ENCODE peak calls at places on chromosomes 1 and 21, in ten cellular contexts. F is WTC11; H is astrocyte of the hippocampus; M is body of pancreas; K is stimulated activated CD4-positive, alpha-beta T cell treated with anti-CD3 and anti-CD28 coated beads, Interleukin-15, amount 100 ng/mL, for 1 hour; A is HTR-8/SVneo; Q is brain microvascular endothelial cell; I is glutamatergic neuron; P is Panc1; S is Calu3. B is an unnamed sample.

GRCh38 chr1:116461723-116462122 is 88.7 kb downstream of the ATP1A1 start:
- DNase-seq in S (no peak), K (no peak), P (no peak), M (no peak), F (no peak), I (no peak), A (no peak), Q (no peak), H (no peak), B (no peak)

GRCh38 chr1:38788285-38788684 is 71.3 kb downstream of the RRAGC start:
- DNase-seq in K (no peak), F (no peak), M (no peak), H (no peak), P (no peak), I (no peak), Q (no peak), S (no peak), A (no peak), B (no peak)

GRCh38 chr1:64484651-64485050 is 14.7 kb downstream of the CACHD1 start:
- DNase-seq in F (no peak), K (no peak), M (no peak), H (peak; percentile 79), P (peak; percentile 45), S (no peak), I (no peak), A (no peak), Q (no peak), B (no peak)

GRCh38 chr1:80392529-80392928 is 1386.0 kb upstream of the ADGRL4 start:
- DNase-seq in Q (peak; percentile 24), H (no peak), P (no peak), I (no peak), S (peak; percentile 1), A (no peak), F (no peak), M (no peak), K (no peak), B (no peak)

GRCh38 chr1:197683895-197684553 is 91.3 kb downstream of the DENND1B start:
- DNase-seq in A (peak; percentile 9), M (no peak), K (no peak), Q (no peak), H (peak; percentile 48), F (no peak), I (no peak), S (no peak), P (no peak), B (no peak)

GRCh38 chr1:180567664-180568063 is 8.9 kb downstream of the OVAAL start:
- DNase-seq in M (no peak), F (no peak), I (no peak), S (no peak), Q (no peak), A (no peak), P (no peak), H (no peak), K (no peak), B (no peak)

GRCh38 chr1:25675729-25676476 is 59.3 kb downstream of the MAN1C1 start:
- DNase-seq in P (no peak), K (peak; percentile 32), H (no peak), I (no peak), F (no peak), S (no peak), M (no peak), A (no peak), Q (no peak), B (no peak)

GRCh38 chr1:25757846-25758185 is 42.2 kb upstream of the SELENON start:
- DNase-seq in F (no peak), I (no peak), S (no peak), M (no peak), Q (no peak), P (no peak), H (no peak), A (no peak), K (no peak), B (no peak)

GRCh38 chr1:36199934-36200741 is 24.1 kb upstream of the THRAP3 start:
- DNase-seq in H (peak; percentile 66), I (no peak), M (peak; percentile 61), Q (no peak), A (no peak), K (no peak), S (peak; percentile 55), F (no peak), P (no peak), B (no peak)

GRCh38 chr1:34806396-34806795 is 13.6 kb downstream of the GJA4 start:
- DNase-seq in I (no peak), K (no peak), F (no peak), P (no peak), A (no peak), M (no peak), S (no peak), H (peak; percentile 68), Q (peak; percentile 20), B (no peak)

GRCh38 chr21:35932232-35932911 is 128.0 kb downstream of the SETD4 start:
- DNase-seq in P (no peak), Q (peak; percentile 84), F (no peak), A (peak; percentile 59), S (no peak), K (no peak), I (no peak), M (peak; percentile 24), H (peak; percentile 65), B (peak; percentile 58)

GRCh38 chr1:204751883-204752687 is 66.5 kb upstream of the LRRN2 start:
- DNase-seq in P (no peak), A (no peak), K (no peak), S (peak; percentile 85), M (peak; percentile 17), H (no peak), Q (no peak), F (peak; percentile 73), I (no peak), B (peak; percentile 65)

GRCh38 chr1:219279017-219279770 is 105.5 kb downstream of the LYPLAL1 start:
- DNase-seq in K (no peak), A (peak; percentile 14), I (no peak), Q (peak; percentile 58), M (no peak), S (peak; percentile 7), H (peak; percentile 46), F (no peak), P (no peak), B (no peak)

GRCh38 chr21:41877901-41878830 is 978 bp downstream of the PRDM15 start:
- DNase-seq in H (peak; percentile 67), M (peak; percentile 64), Q (peak; percentile 51), S (peak; percentile 39), F (peak; percentile 31), K (peak; percentile 16), P (no peak), A (peak; percentile 14), I (peak; percentile 44), B (no peak)

GRCh38 chr1:204249736-204250427 is 36.1 kb upstream of the GOLT1A start:
- DNase-seq in P (no peak), S (no peak), M (no peak), A (no peak), K (no peak), I (no peak), Q (no peak), H (no peak), F (no peak), B (no peak)

GRCh38 chr1:78831731-78832360 is 174.7 kb downstream of the ADGRL4 start:
- DNase-seq in P (no peak), F (no peak), S (peak; percentile 60), K (no peak), H (peak; percentile 93), I (no peak), Q (peak; percentile 90), A (peak; percentile 52), M (no peak), B (no peak)

GRCh38 chr1:147541672-147542548 is 609 bp downstream of the BCL9 start:
- DNase-seq in A (peak; percentile 3), F (peak; percentile 64), K (no peak), Q (peak; percentile 44), P (no peak), S (peak; percentile 45), M (peak; percentile 58), I (peak; percentile 61), H (no peak), B (peak; percentile 59)

GRCh38 chr1:199684686-199685273 is 342.7 kb upstream of the NR5A2 start:
- DNase-seq in P (peak; percentile 61), K (no peak), M (peak; percentile 61), I (no peak), Q (peak; percentile 71), H (peak; percentile 82), S (peak; percentile 63), A (peak; percentile 49), F (no peak), B (peak; percentile 9)

GRCh38 chr1:220213381-220213983 is 58.8 kb downstream of the RAB3GAP2 start:
- DNase-seq in M (no peak), A (no peak), P (no peak), F (no peak), Q (no peak), S (no peak), K (no peak), I (no peak), H (no peak), B (no peak)

GRCh38 chr1:220680085-220680687 is 10.0 kb upstream of the C1orf115 start:
- DNase-seq in M (peak; percentile 41), P (peak; percentile 41), F (no peak), I (peak; percentile 29), Q (no peak), K (no peak), S (peak; percentile 37), H (peak; percentile 52), A (peak; percentile 54), B (peak; percentile 18)

GRCh38 chr1:215824245-215824644 is 257.1 kb downstream of the KCTD3 start:
- DNase-seq in K (no peak), M (no peak), P (no peak), Q (peak; percentile 1), A (no peak), F (peak; percentile 18), S (peak; percentile 21), I (no peak), H (peak; percentile 42), B (no peak)

GRCh38 chr1:119416006-119416640 is 1.2 kb downstream of the HSD3B2 start:
- DNase-seq in M (no peak), A (no peak), P (no peak), I (no peak), H (no peak), K (no peak), S (no peak), Q (no peak), F (no peak), B (no peak)

GRCh38 chr1:47752048-47752451 is 245.1 kb downstream of the TRABD2B start:
- DNase-seq in H (no peak), S (no peak), P (no peak), I (no peak), K (no peak), Q (no peak), F (no peak), A (no peak), M (peak; percentile 26), B (peak; percentile 66)

GRCh38 chr1:181131255-181131901 is 42.9 kb downstream of the IER5 start:
- DNase-seq in F (no peak), I (no peak), M (no peak), K (no peak), H (no peak), Q (no peak), A (no peak), P (no peak), S (no peak), B (no peak)

GRCh38 chr1:222634180-222635013 is 16.5 kb downstream of the MIA3 start:
- DNase-seq in I (no peak), F (peak; percentile 32), S (peak; percentile 83), A (peak; percentile 52), Q (peak; percentile 91), P (peak; percentile 91), H (peak; percentile 92), K (no peak), M (peak; percentile 71), B (peak; percentile 62)

GRCh38 chr1:2466834-2467554 is 9.1 kb upstream of the PLCH2 start:
- DNase-seq in K (peak; percentile 26), H (no peak), A (no peak), S (peak; percentile 21), I (peak; percentile 88), Q (no peak), M (peak; percentile 22), F (peak; percentile 71), P (no peak), B (no peak)

GRCh38 chr1:109931189-109931672 is 20.6 kb downstream of the CSF1 start:
- DNase-seq in A (no peak), M (peak; percentile 92), H (peak; percentile 87), P (no peak), Q (peak; percentile 77), F (peak; percentile 95), S (peak; percentile 83), I (peak; percentile 88), K (no peak), B (peak; percentile 78)

GRCh38 chr21:15682182-15682895 is 47.4 kb upstream of the USP25 start:
- DNase-seq in P (no peak), F (no peak), M (no peak), K (no peak), H (no peak), I (no peak), Q (peak; percentile 36), S (no peak), A (peak; percentile 27), B (no peak)

B was measured in left colon.